ENCODE peak calls at places on chromosomes 3 and 15, in five cellular contexts. C is left ventricle myocardium inferior, L is uterus, T is upper lobe of right lung, Z is tibial nerve. E is an unnamed sample. For H3K27me3, the result is how much of the 10 kb centered on the place peaks cover.

GRCh38 chr15:20356444-20357138 is 185.0 kb downstream of the GOLGA6L6 start:
- DNase-seq in C (peak), T (peak), L (peak), Z (peak), E (peak)

GRCh38 chr3:169260296-169260695 is 403.2 kb downstream of the MECOM start:
- DNase-seq in Z (no peak), C (no peak), T (no peak), L (no peak), E (no peak)

GRCh38 chr15:86445750-86446149 is 366.1 kb downstream of the AGBL1 start:
- DNase-seq in Z (no peak), L (no peak), T (no peak), C (no peak), E (no peak)

GRCh38 chr3:133439563-133439962 is 39.7 kb downstream of the BFSP2 start:
- DNase-seq in L (no peak), Z (no peak), T (no peak), C (no peak), E (no peak)

GRCh38 chr3:186284661-186285060 is 77.4 kb downstream of the DGKG start:
- DNase-seq in C (no peak), T (no peak), L (no peak), Z (no peak), E (no peak)

GRCh38 chr3:116029286-116029685 is 406.0 kb downstream of the GAP43 start:
- DNase-seq in Z (no peak), C (no peak), L (no peak), T (no peak), E (no peak)

GRCh38 chr3:36362973-36363372 is 17.3 kb upstream of the STAC start:
- DNase-seq in Z (no peak), T (no peak), L (no peak), C (no peak), E (no peak)

GRCh38 chr3:27224197-27224596 is 145.0 kb downstream of the NEK10 start:
- DNase-seq in T (no peak), Z (no peak), C (peak), L (no peak), E (peak)

GRCh38 chr3:188174309-188175044 is 20.5 kb downstream of the LPP start:
- DNase-seq in Z (no peak), C (no peak), T (no peak), L (peak), E (no peak)
- H3K4me3 ChIP-seq in Z (no peak), C (no peak), T (no peak), L (no peak), E (no peak)

GRCh38 chr3:129002573-129003569 is 1.8 kb downstream of the EFCC1 start:
- DNase-seq in T (no peak), Z (no peak), C (no peak), L (no peak), E (no peak)
- H3K27me3 ChIP-seq in T (under half), Z (under half), C (half or more), L (under half), E (under half)

GRCh38 chr3:16372362-16373269 is 107.6 kb downstream of the OXNAD1 start:
- DNase-seq in Z (no peak), C (no peak), L (peak), T (no peak), E (no peak)
- H3K4me3 ChIP-seq in Z (no peak), C (no peak), L (no peak), T (no peak), E (no peak)

DNA sequence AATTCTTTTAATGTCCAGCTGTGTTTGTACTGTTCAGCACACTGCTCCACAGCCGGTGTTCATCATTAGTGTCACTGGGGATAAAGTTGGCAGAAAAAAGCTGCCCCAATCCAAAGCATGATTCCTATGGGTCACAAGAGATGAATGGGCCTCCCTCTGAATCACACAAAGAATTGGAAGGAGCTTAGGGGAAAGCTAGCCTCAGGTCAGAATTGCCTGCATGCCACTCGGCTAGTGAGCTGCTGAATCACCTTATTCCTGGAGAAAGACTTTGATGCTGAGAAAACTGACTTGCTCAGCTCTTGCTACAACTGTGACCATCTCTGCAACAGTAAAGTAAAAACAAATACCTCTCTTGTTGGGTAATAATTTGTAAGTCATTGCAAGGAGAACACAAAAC is 3.5 kb downstream of the CCK start:
- DNase-seq in C (no peak), L (no peak), Z (no peak), T (no peak), E (no peak)
- H3K27me3 ChIP-seq in C (half or more), L (under half), Z (under half), T (half or more), E (under half)

DNA sequence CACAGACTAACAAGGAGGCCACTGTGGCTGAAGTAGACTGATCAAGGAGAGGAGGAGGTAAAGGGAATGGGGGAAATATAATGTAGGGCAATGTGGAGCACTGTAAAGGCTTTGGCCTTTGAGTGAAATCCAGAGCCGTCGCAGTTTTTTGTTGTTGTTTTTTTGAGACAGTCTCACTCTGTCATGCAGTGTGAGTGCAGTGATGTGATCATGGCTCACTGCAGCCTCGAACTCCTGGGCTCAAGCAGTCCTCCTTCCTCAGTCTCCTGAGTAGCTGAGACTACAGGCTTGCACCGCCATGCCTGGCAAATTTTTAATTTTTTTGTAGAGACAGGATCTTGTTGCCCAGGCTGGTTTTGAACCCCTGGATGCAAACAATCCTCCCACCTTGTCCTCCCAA is 32.2 kb downstream of the PPP4R2 start:
- DNase-seq in Z (no peak), T (no peak), L (no peak), C (no peak), E (no peak)
- H3K4me3 ChIP-seq in Z (no peak), T (no peak), L (no peak), C (no peak), E (no peak)

GRCh38 chr15:89395996-89396395 is 61.4 kb upstream of the POLG start:
- DNase-seq in L (no peak), Z (no peak), T (no peak), C (no peak), E (no peak)
- H3K27me3 ChIP-seq in L (under half), Z (under half), T (half or more), C (half or more), E (under half)